ENCODE peak calls at places on chromosomes 13 and 19, in four cellular contexts. V, W, T and A are unnamed samples. For H3K4me1, the result is how much of the 10 kb centered on the place peaks cover.

GRCh38 chr19:3644351-3645066 is 17.9 kb upstream of the CACTIN start:
- DNase-seq in V (no peak), W (no peak), T (no peak), A (no peak)

GRCh38 chr19:5534787-5535586 is 32.8 kb downstream of the TINCR start:
- DNase-seq in V (peak), W (no peak), T (no peak), A (no peak)

GRCh38 chr19:38227272-38228004 is 3.4 kb upstream of the DPF1 start:
- DNase-seq in V (no peak), W (no peak), T (no peak), A (no peak)

GRCh38 chr19:34559045-34559444 is 77.5 kb downstream of the WTIP start:
- DNase-seq in V (no peak), W (no peak), T (no peak), A (no peak)

GRCh38 chr13:37617162-37617561 is 18.6 kb upstream of the POSTN start:
- DNase-seq in V (no peak), W (no peak), T (no peak), A (no peak)

GRCh38 chr19:54462713-54463530 is 656 bp downstream of the LENG9 start:
- DNase-seq in V (peak), W (no peak), T (no peak), A (peak)

GRCh38 chr19:38250821-38251563 is 5.2 kb downstream of the PPP1R14A start:
- DNase-seq in V (no peak), W (no peak), T (no peak), A (peak)

GRCh38 chr13:30431269-30431950 is 9.1 kb downstream of the UBE2L5 start:
- DNase-seq in V (no peak), W (peak), T (no peak), A (no peak)

GRCh38 chr19:2811735-2812413 is 7.8 kb upstream of the ZNF554 start:
- DNase-seq in V (no peak), W (no peak), T (no peak), A (no peak)

GRCh38 chr13:53788286-53788685 is 759.7 kb downstream of the OLFM4 start:
- DNase-seq in V (no peak), W (no peak), T (no peak), A (no peak)

GRCh38 chr19:18440421-18440877 is 2.5 kb upstream of the ISYNA1 start:
- DNase-seq in V (no peak), W (no peak), T (no peak), A (peak)

GRCh38 chr13:28494861-28495585 is at the start of gene FLT1:
- DNase-seq in V (peak), W (no peak), T (no peak), A (no peak)

GRCh38 chr13:97627566-97627965 is 193.6 kb downstream of the RAP2A start:
- DNase-seq in V (peak), W (no peak), T (no peak), A (peak)

GRCh38 chr13:108322206-108322824 is 52.8 kb downstream of the TNFSF13B start:
- DNase-seq in V (peak), W (peak), T (peak), A (peak)

GRCh38 chr13:45678282-45678681 is 23.8 kb upstream of the CBY2 start:
- DNase-seq in V (no peak), W (no peak), T (no peak), A (no peak)

GRCh38 chr13:74641586-74641985 is 507.4 kb upstream of the KLF12 start:
- DNase-seq in V (no peak), W (no peak), T (no peak), A (no peak)

GRCh38 chr19:40528533-40529092 is 48.1 kb upstream of the SHKBP1 start:
- DNase-seq in V (no peak), W (no peak), T (no peak), A (no peak)

GRCh38 chr19:40528078-40528477 is 48.6 kb upstream of the SHKBP1 start:
- DNase-seq in V (no peak), W (no peak), T (no peak), A (no peak)

GRCh38 chr19:40525234-40526051 is 51.2 kb upstream of the SHKBP1 start:
- DNase-seq in V (no peak), W (no peak), T (no peak), A (no peak)

GRCh38 chr19:40530091-40530901 is 46.4 kb upstream of the SHKBP1 start:
- DNase-seq in V (peak), W (peak), T (no peak), A (no peak)

DNA sequence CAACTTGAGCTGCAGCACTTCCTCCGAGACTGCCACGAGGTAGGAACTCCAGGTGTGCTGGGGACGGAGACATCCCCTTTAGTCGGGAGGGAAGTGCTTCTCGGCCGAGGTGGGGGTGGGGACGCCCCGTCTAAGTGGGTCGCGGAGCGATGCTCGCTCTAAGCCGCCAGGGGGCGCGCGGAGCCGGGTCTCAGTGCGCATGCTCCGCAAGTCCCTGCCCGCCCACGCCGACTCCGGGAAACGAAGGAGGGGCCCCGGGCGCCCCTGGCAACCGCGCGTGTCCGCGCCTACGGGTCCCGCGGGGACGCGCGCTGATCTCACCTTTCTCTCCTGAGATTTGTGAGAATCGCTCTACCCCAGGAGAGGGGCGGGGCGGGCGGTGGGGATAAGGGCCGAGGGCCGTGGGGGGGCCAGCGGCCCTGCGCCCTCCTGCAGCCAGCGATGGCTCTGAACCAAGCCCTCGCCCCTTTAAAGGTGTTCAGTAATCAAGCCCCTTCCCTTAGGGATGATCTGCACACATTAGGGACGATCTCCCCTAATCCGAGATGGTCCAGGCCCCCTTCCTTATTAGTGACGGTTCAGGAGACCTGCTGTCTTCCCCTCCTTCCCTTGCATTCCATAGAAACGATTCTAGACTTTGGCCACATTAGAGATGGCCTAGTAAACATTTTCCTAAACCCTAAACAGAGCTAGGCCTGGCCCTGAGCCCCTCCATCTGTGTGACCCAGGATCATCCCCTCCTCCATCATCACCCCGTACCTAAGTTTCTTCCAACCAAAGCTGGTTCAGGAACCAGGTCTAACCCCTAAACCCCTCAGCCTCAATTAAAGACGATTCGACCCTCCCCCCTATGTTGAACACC is 47.3 kb upstream of the SHKBP1 start:
- DNase-seq in V (peak), W (peak), T (peak), A (peak)
- TF ChIP-seq ESRRA in V (peak), W (no peak), T (peak), A (no peak)

DNA sequence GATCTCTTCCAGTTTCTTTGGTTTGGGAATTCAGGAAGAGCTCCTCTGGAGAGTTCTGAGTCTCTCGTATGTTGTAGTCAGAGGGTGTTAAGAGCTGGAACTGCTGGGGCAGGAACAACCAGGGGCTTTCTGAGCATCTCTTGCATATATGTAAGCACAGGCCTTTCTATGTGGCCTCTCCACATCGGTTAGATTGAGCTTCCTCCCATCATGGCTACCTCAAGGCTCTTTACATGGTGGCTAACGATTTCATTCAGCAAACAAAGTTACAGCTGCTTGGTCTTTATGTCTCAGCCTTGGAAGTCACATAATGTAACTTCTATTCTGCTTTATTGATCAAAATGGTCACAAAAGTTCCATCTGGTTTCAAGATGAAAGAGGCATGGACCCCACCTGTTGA is 20.5 kb upstream of the PLAUR start:
- DNase-seq in V (no peak), W (no peak), T (no peak), A (no peak)
- H3K4me1 ChIP-seq in V (under half), W (under half), T (under half), A (under half)

GRCh38 chr19:45475537-45476348 is 7.9 kb downstream of the FOSB start:
- DNase-seq in V (no peak), W (no peak), T (no peak), A (no peak)

GRCh38 chr19:45472557-45473365 is 5.0 kb downstream of the FOSB start:
- DNase-seq in V (no peak), W (no peak), T (no peak), A (no peak)

GRCh38 chr19:45474941-45475516 is 7.2 kb downstream of the FOSB start:
- DNase-seq in V (no peak), W (no peak), T (no peak), A (no peak)

GRCh38 chr19:45473366-45474190 is 5.8 kb downstream of the FOSB start:
- DNase-seq in V (no peak), W (no peak), T (no peak), A (no peak)

GRCh38 chr19:45474191-45474940 is 6.6 kb downstream of the FOSB start:
- DNase-seq in V (no peak), W (no peak), T (no peak), A (no peak)
- TF ChIP-seq POLR2A in V (no peak), W (no peak), T (no peak), A (no peak)

DNA sequence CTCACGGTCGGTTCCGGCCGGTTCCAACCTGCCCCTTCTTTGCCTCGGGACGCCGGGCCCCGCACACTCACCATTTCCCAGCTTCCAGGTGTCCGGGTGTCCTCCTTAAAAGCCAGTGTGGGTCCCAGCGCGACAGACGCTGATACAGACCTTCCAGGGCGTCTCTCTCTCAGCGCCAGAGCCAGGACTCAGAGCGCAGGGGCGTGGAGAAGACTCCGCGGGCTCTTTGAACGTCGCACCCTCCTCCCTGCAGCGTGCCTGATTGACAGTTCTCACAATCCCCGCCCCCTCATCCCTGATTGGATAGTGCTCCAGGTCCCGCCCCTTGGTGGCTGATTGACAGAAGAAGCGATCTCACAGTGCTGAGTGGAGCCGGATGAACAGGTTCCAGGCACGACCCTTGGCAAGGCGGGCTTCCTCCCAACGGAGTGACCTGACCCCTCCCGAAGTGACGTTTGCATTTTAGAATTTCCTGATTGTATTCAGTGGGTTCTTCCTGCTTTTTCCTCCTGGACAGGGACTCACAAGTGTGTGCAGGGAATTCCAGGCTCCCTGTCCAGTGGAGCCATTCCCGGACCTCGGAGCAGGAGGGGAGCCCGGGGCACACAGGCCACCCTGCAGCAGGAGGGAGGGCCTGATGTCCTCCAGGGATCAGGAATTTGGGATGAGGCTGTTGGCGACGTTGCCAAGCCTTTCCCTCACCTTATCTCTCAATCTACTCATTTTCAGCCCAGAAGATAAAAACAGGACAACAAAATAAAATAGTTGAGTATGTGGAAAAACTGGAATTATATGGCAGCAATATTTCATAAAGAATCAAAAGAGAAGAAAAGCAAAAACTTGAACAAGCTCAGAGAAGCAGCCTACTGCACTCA is at the start of gene ZNF823:
- DNase-seq in V (peak), W (peak), T (peak), A (peak)
- TF ChIP-seq ESRRA in V (no peak), W (no peak), T (peak), A (no peak)

DNA sequence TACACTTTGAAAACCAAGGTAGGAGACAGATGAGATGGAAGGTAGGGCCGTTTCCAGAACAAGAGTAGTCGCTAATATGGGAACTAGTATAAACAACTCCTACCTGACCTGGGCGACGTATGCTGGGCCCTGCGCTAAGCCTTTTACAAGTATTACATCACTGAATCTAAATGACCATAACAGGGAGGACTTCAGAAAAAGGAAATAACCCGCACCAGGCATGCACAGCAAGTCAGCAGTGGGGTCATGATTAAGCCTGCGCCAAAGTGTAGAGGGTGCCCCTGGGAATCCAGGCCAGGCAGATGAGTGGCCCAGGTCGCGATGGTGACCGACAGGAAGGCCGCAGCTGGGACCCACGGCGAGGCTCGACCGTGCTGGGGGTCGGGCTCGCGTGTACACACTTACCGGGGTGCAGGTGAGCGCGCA is 597 bp downstream of the ATP13A1 start:
- DNase-seq in V (no peak), W (no peak), T (no peak), A (peak)
- H3K4me1 ChIP-seq in V (under half), W (under half), T (under half), A (half or more)

DNA sequence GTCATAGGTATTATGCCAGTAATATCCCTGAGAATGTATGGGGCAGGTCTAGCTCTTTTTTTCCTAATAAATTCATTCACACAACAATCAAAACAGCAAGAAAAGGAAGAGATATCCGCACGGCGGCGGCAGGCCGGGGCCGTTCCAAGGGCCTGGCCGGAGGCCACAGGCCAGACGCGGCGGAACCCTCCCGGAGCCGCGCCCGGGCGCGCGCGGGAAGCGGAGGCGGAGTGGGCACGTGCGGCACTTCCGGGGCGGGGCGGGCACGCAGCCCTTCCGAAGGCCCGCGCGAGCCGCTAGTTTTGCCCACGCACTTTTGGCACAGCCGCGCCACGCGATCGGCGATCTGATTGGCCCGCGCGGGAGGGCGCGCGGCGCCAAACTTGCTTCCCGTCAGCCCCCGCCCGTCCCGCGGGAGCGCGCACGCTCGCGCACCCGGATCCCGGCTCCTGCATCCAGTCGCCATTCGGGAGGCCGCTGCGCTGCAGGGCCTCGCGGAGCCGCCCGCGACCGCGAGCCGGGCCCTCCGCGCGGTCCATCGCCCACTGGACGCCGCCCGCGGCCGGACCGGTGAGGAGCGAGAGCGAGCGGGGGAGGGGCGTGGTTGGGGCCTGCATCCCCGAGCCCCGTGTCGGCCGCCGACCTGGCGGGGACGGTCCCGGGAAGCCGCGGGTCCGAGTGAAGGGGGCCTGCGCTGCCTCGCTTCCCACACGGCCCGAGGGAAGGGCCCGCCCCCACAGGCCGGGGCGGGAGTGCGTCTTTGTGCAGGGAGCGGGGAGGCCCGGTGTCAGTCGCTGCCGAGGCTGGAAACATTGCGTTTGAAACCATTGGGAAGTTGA is at the start of gene CHAMP1:
- DNase-seq in V (peak), W (peak), T (peak), A (peak)
- TF ChIP-seq POLR2A in V (peak), W (peak), T (peak), A (peak)

DNA sequence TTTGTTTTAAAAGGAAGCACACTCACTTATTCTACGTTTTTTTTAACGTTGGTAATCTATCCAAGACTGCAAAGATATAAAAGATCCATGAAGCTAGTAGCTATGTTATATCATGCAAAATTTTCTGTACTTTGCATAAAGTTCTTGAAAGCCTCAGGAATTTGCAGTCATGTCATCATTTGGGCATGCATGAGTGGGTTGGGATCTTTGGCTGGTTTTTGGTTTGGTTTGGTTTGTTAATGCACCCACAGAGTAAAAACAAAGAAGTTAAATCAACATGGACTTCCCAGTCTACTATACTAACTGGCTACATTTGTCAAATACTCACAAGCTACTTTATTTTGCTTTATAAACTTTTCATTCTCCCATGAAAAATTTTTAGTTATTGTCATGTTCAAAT is 26.1 kb downstream of the RXFP2 start:
- DNase-seq in V (no peak), W (no peak), T (no peak), A (no peak)
- TF ChIP-seq ESRRA in V (no peak), W (no peak), T (no peak), A (no peak)

GRCh38 chr19:28711401-28711800 is 501.6 kb downstream of the UQCRFS1 start:
- DNase-seq in V (no peak), W (no peak), T (no peak), A (no peak)

GRCh38 chr19:28705008-28705407 is 507.9 kb downstream of the UQCRFS1 start:
- DNase-seq in V (peak), W (peak), T (no peak), A (peak)

GRCh38 chr19:28703400-28703956 is 509.5 kb downstream of the UQCRFS1 start:
- DNase-seq in V (no peak), W (no peak), T (no peak), A (no peak)

GRCh38 chr19:28710278-28710677 is 502.7 kb downstream of the UQCRFS1 start:
- DNase-seq in V (peak), W (peak), T (peak), A (peak)

DNA sequence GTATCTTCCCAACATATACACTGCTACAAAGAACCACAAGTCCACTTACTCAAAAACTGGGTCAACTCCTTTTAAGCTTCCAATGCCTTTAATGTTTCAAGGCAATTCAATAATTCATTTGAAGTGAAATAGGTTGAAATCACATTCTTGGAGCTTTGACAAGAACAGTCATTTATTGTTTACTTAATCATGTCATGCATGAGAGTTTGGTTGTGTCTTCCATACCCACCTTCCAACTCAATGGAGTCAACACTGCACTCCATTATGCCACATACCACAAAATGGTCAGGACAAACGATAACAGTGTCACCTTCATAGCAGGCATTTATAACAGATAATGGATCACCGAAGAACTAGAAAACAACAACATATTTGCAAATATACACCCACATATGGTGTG is 506.3 kb downstream of the UQCRFS1 start:
- DNase-seq in V (no peak), W (no peak), T (no peak), A (no peak)
- H3K4me1 ChIP-seq in V (under half), W (under half), T (under half), A (under half)